ENCODE peak calls at places on chromosomes 12 and 14, in four cellular contexts. X is activated T-helper 1 cell treated with anti-CD3 and anti-CD28 coated beads, Interleukin-2, amount 50 U/mL, for 16 hours; S is activated CD4-positive, alpha-beta T cell treated with anti-CD3 and anti-CD28 coated beads, Interleukin-2, amount 10 ng/mL, durations not matched to agents 7 days and 5 days; E is stimulated activated CD4-positive, alpha-beta T cell treated with anti-CD3 and anti-CD28 coated beads, Interleukin-12 subunit alpha, Interleukin-12 subunit beta, amount 100 ng/mL, for 24 hours. P is an unnamed sample.
A peak's percentile ranks its signal among the peaks of the same experiment; 100 is the strongest.

GRCh38 chr12:107484219-107484618 is 201.4 kb upstream of the PWP1 start:
- DNase-seq in S (no peak), X (no peak), E (no peak), P (no peak)

GRCh38 chr14:68968051-68968450 is 11.1 kb downstream of the ACTN1 start:
- DNase-seq in X (peak; percentile 43), E (no peak), S (peak; percentile 81), P (no peak)

GRCh38 chr14:102944448-102945330 is 22.2 kb downstream of the AMN start:
- DNase-seq in E (no peak), X (no peak), S (no peak), P (no peak)

GRCh38 chr14:65703996-65704395 is 291.5 kb downstream of the FUT8 start:
- DNase-seq in X (no peak), S (no peak), E (no peak), P (no peak)

GRCh38 chr12:62978768-62979167 is 43.8 kb upstream of the PPM1H start:
- DNase-seq in X (no peak), S (no peak), E (no peak), P (no peak)

GRCh38 chr12:14618990-14619389 is 51.3 kb upstream of the PLBD1 start:
- DNase-seq in S (peak; percentile 13), X (no peak), E (no peak), P (peak; percentile 16)

GRCh38 chr12:58887071-58887470 is 33.2 kb downstream of the LRIG3 start:
- DNase-seq in S (no peak), E (no peak), X (no peak), P (no peak)

GRCh38 chr14:33435911-33436310 is 497.2 kb downstream of the NPAS3 start:
- DNase-seq in X (no peak), E (no peak), S (no peak), P (no peak)

GRCh38 chr12:112524269-112524668 is 105.5 kb downstream of the PTPN11 start:
- DNase-seq in X (no peak), S (no peak), E (no peak), P (no peak)